ENCODE peak calls at places on chromosomes 6 and 20, in ten cellular contexts. D, H, F, Z, Y, R, W, P, M and G are unnamed samples.

GRCh38 chr6:157977176-157977804 is 4.4 kb upstream of the SYNJ2 start:
- DNase-seq in D (no peak), H (no peak), F (no peak), Z (no peak), Y (no peak), R (no peak), W (no peak), P (no peak), M (no peak), G (no peak)

GRCh38 chr6:129498950-129499870 is 210.8 kb downstream of the ARHGAP18 start:
- DNase-seq in D (no peak), H (no peak), F (peak; percentile 49), Z (peak; percentile 70), Y (peak; percentile 66), R (peak; percentile 53), W (no peak), P (peak; percentile 81), M (no peak), G (no peak)

GRCh38 chr6:26033942-26034354 is 53.3 kb upstream of the HFE start:
- DNase-seq in D (no peak), H (no peak), F (no peak), Z (no peak), Y (peak; percentile 57), R (no peak), W (no peak), P (no peak), M (peak; percentile 66), G (no peak)

GRCh38 chr6:7107578-7108195 is at the start of gene RREB1:
- DNase-seq in D (peak; percentile 80), H (no peak), F (no peak), Z (peak; percentile 74), Y (peak; percentile 68), R (peak; percentile 60), W (no peak), P (peak; percentile 62), M (peak; percentile 77), G (no peak)

GRCh38 chr20:51807864-51808263 is 5.5 kb upstream of the SALL4 start:
- DNase-seq in D (no peak), H (no peak), F (no peak), Z (no peak), Y (no peak), R (peak; percentile 58), W (no peak), P (no peak), M (no peak), G (peak; percentile 50)

GRCh38 chr6:84764332-84765049 is at the start of gene TBX18:
- DNase-seq in D (peak; percentile 64), H (peak; percentile 92), F (peak; percentile 81), Z (peak; percentile 100), Y (peak; percentile 98), R (peak; percentile 98), W (peak; percentile 91), P (peak; percentile 95), M (peak; percentile 93), G (peak; percentile 95)

GRCh38 chr6:108677357-108677756 is 116.6 kb downstream of the FOXO3 start:
- DNase-seq in D (no peak), H (no peak), F (no peak), Z (no peak), Y (no peak), R (no peak), W (no peak), P (no peak), M (no peak), G (no peak)

GRCh38 chr6:119671105-119671504 is 321.5 kb upstream of the MAN1A1 start:
- DNase-seq in D (no peak), H (no peak), F (no peak), Z (no peak), Y (peak; percentile 39), R (no peak), W (no peak), P (no peak), M (no peak), G (no peak)

GRCh38 chr20:62010551-62011402 is 54.9 kb downstream of the TAF4 start:
- DNase-seq in D (no peak), H (no peak), F (peak; percentile 18), Z (peak; percentile 66), Y (peak; percentile 80), R (peak; percentile 42), W (no peak), P (peak; percentile 65), M (peak; percentile 72), G (no peak)

GRCh38 chr20:63547484-63548480 is at the start of gene SRMS:
- DNase-seq in D (no peak), H (no peak), F (no peak), Z (no peak), Y (peak; percentile 51), R (no peak), W (no peak), P (no peak), M (no peak), G (no peak)

GRCh38 chr6:17703256-17703694 is 3.5 kb downstream of the NUP153 start:
- DNase-seq in D (no peak), H (no peak), F (no peak), Z (peak; percentile 95), Y (no peak), R (peak; percentile 94), W (peak; percentile 18), P (peak; percentile 86), M (no peak), G (no peak)

GRCh38 chr6:56065408-56065807 is 182.0 kb downstream of the COL21A1 start:
- DNase-seq in D (no peak), H (no peak), F (no peak), Z (no peak), Y (no peak), R (no peak), W (no peak), P (no peak), M (no peak), G (no peak)

GRCh38 chr20:41466836-41467619 is 100.4 kb upstream of the EMILIN3 start:
- DNase-seq in D (no peak), H (no peak), F (no peak), Z (no peak), Y (no peak), R (no peak), W (no peak), P (no peak), M (no peak), G (no peak)

GRCh38 chr20:41467690-41468089 is 101.1 kb upstream of the EMILIN3 start:
- DNase-seq in D (no peak), H (no peak), F (no peak), Z (no peak), Y (no peak), R (no peak), W (no peak), P (no peak), M (no peak), G (no peak)

GRCh38 chr20:41470362-41471095 is 103.9 kb upstream of the EMILIN3 start:
- DNase-seq in D (no peak), H (no peak), F (no peak), Z (no peak), Y (no peak), R (no peak), W (no peak), P (no peak), M (no peak), G (no peak)

GRCh38 chr20:41469868-41470267 is 103.2 kb upstream of the EMILIN3 start:
- DNase-seq in D (no peak), H (no peak), F (no peak), Z (no peak), Y (no peak), R (peak; percentile 6), W (no peak), P (peak; percentile 12), M (no peak), G (no peak)

DNA sequence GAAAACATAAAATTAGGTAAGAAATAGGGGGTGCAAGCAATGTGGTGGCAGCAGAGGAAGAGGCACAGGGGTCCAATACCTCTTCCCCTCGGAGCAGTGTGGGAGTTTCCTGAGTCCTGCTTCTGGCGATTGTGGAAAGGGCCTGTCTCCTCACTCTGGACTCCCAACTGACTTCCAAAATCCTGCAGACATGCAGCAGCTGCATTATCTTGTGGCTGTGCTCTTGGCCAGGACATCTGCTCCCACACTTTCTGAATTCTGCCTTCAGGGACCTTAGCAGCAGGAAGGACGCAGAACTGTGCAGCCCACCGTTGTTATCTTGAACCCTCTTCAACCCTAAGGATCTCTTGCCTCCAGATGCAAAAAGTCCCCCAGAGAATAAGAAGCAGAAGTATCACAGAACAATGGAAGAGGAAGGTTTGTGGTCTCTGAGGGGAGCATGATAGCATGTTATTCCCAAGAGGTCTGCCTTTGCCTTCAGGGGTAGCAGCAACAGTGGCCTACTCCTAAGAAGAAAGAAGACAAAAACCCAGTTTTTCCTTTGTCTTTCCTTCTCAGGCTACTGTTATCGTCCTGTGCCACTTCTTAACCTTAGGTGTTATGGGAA is 102.5 kb upstream of the EMILIN3 start:
- DNase-seq in D (no peak), H (no peak), F (no peak), Z (no peak), Y (no peak), R (no peak), W (no peak), P (no peak), M (no peak), G (no peak)
- H3K4me3 ChIP-seq in D (no peak overlapping the region), H (no peak overlapping the region), F (no peak overlapping the region), Z (no peak overlapping the region), Y (no peak overlapping the region), R (no peak overlapping the region), W (no peak overlapping the region), P (no peak overlapping the region), M (no peak overlapping the region), G (no peak overlapping the region)

GRCh38 chr6:1351381-1352008 is 37.9 kb upstream of the FOXF2 start:
- DNase-seq in D (no peak), H (no peak), F (no peak), Z (no peak), Y (no peak), R (no peak), W (no peak), P (peak; percentile 25), M (no peak), G (no peak)
- TF ChIP-seq CTCF in D (no peak), H (no peak), F (no peak), Z (no peak), Y (no peak), R (no peak), W (no peak), P (no peak), M (no peak), G (no peak)

DNA sequence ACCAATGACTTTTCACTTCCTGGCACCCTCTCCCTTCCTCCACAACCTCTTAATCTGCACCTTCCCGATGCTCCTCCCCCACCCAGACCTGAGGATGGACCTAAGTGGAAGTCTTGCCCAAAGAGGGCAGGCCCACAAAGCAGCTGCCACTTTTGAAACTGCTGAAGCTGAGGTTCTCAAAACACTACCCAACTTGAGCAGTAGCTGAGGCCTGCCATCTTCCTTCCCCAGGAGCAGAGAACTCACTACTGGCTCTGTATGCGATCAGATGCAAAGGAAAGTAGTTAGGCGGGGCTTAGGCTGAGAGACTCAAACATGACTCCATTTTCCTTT is 1.5 kb downstream of the HM13 start:
- DNase-seq in D (no peak), H (no peak), F (no peak), Z (no peak), Y (no peak), R (no peak), W (no peak), P (no peak), M (no peak), G (no peak)
- H3K4me3 ChIP-seq in D (peak overlapping the region; percentile 98), H (peak overlapping the region; percentile 96), F (peak overlapping the region; percentile 96), Z (peak overlapping the region; percentile 98), Y (peak overlapping the region; percentile 83), R (peak overlapping the region; percentile 96), W (peak overlapping the region; percentile 88), P (peak overlapping the region; percentile 96), M (peak overlapping the region; percentile 99), G (peak overlapping the region; percentile 99)

DNA sequence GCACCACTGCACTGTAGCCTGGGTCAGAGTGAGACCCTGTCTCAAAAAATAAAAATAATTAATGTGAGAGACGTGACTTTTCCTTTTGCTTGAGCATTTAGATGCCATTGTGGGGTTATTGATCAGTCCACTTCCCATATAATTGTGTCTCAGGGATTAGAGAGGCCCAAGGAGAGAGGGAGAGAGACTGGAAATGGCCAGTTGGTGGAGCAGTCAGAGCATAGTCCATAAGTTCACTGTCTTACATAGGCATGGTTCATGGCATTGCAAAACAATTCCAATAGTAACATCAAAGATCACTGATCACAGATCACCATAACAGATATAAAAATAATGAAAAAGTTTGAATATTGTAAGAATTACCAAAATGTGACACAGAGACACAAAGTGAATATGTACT is 15.2 kb upstream of the SDHAF4 start:
- DNase-seq in D (no peak), H (no peak), F (no peak), Z (no peak), Y (no peak), R (no peak), W (no peak), P (no peak), M (no peak), G (no peak)
- TF ChIP-seq CTCF in D (no peak), H (no peak), F (no peak), Z (no peak), Y (no peak), R (no peak), W (no peak), P (no peak), M (no peak), G (no peak)